ENCODE peak calls at places on chromosome 12, in eight cellular contexts. One of them, this sample, is unnamed.

GRCh38 chr12:79983969-79984629 is 49.2 kb upstream of the PPP1R12A start:
- DNase-seq in T-helper 2 cell: no peak
- DNase-seq in CD4-positive, alpha-beta T cell: no peak
- DNase-seq in cortex of kidney: no peak
- DNase-seq in natural killer cell: no peak
- DNase-seq in activated CD4-positive, alpha-beta T cell treated with anti-CD3 and anti-CD28 coated beads, Interleukin-2, amount 50 U/mL, for 1 hour: no peak
- DNase-seq in HS-5: peak
- DNase-seq in PC-3: peak
- DNase-seq in this sample: no peak

GRCh38 chr12:1355396-1355795 is 239.0 kb downstream of the FBXL14 start:
- DNase-seq in T-helper 2 cell: no peak
- DNase-seq in natural killer cell: no peak
- DNase-seq in CD4-positive, alpha-beta T cell: no peak
- DNase-seq in cortex of kidney: no peak
- DNase-seq in PC-3: no peak
- DNase-seq in activated CD4-positive, alpha-beta T cell treated with anti-CD3 and anti-CD28 coated beads, Interleukin-2, amount 50 U/mL, for 1 hour: no peak
- DNase-seq in HS-5: no peak
- DNase-seq in this sample: no peak

GRCh38 chr12:124093297-124093696 is 120.3 kb downstream of the ZNF664 start:
- DNase-seq in HS-5: no peak
- DNase-seq in activated CD4-positive, alpha-beta T cell treated with anti-CD3 and anti-CD28 coated beads, Interleukin-2, amount 50 U/mL, for 1 hour: no peak
- DNase-seq in CD4-positive, alpha-beta T cell: no peak
- DNase-seq in T-helper 2 cell: no peak
- DNase-seq in cortex of kidney: no peak
- DNase-seq in PC-3: no peak
- DNase-seq in natural killer cell: no peak
- DNase-seq in this sample: no peak

GRCh38 chr12:102374190-102374589 is 106.2 kb downstream of the IGF1 start:
- DNase-seq in CD4-positive, alpha-beta T cell: no peak
- DNase-seq in HS-5: no peak
- DNase-seq in PC-3: no peak
- DNase-seq in activated CD4-positive, alpha-beta T cell treated with anti-CD3 and anti-CD28 coated beads, Interleukin-2, amount 50 U/mL, for 1 hour: no peak
- DNase-seq in T-helper 2 cell: no peak
- DNase-seq in natural killer cell: no peak
- DNase-seq in cortex of kidney: no peak
- DNase-seq in this sample: no peak

GRCh38 chr12:95169368-95169767 is 47.9 kb downstream of the FGD6 start:
- DNase-seq in cortex of kidney: no peak
- DNase-seq in PC-3: peak
- DNase-seq in T-helper 2 cell: no peak
- DNase-seq in natural killer cell: no peak
- DNase-seq in activated CD4-positive, alpha-beta T cell treated with anti-CD3 and anti-CD28 coated beads, Interleukin-2, amount 50 U/mL, for 1 hour: no peak
- DNase-seq in CD4-positive, alpha-beta T cell: no peak
- DNase-seq in HS-5: peak
- DNase-seq in this sample: no peak

GRCh38 chr12:25208554-25208953 is 13.5 kb downstream of the ETFRF1 start:
- DNase-seq in natural killer cell: no peak
- DNase-seq in PC-3: no peak
- DNase-seq in CD4-positive, alpha-beta T cell: no peak
- DNase-seq in HS-5: no peak
- DNase-seq in cortex of kidney: no peak
- DNase-seq in activated CD4-positive, alpha-beta T cell treated with anti-CD3 and anti-CD28 coated beads, Interleukin-2, amount 50 U/mL, for 1 hour: no peak
- DNase-seq in T-helper 2 cell: no peak
- DNase-seq in this sample: no peak

GRCh38 chr12:76636141-76636692 is 76.6 kb upstream of the OSBPL8 start:
- DNase-seq in CD4-positive, alpha-beta T cell: no peak
- DNase-seq in activated CD4-positive, alpha-beta T cell treated with anti-CD3 and anti-CD28 coated beads, Interleukin-2, amount 50 U/mL, for 1 hour: no peak
- DNase-seq in HS-5: no peak
- DNase-seq in T-helper 2 cell: no peak
- DNase-seq in cortex of kidney: no peak
- DNase-seq in PC-3: peak
- DNase-seq in natural killer cell: no peak
- DNase-seq in this sample: no peak

GRCh38 chr12:71731439-71732356 is 23.0 kb upstream of the RAB21 start:
- DNase-seq in cortex of kidney: no peak
- DNase-seq in CD4-positive, alpha-beta T cell: no peak
- DNase-seq in HS-5: peak
- DNase-seq in T-helper 2 cell: no peak
- DNase-seq in natural killer cell: no peak
- DNase-seq in activated CD4-positive, alpha-beta T cell treated with anti-CD3 and anti-CD28 coated beads, Interleukin-2, amount 50 U/mL, for 1 hour: no peak
- DNase-seq in PC-3: peak
- DNase-seq in this sample: no peak

GRCh38 chr12:126069549-126070165 is 1004.4 kb downstream of the AACS start:
- DNase-seq in cortex of kidney: no peak
- DNase-seq in T-helper 2 cell: peak
- DNase-seq in HS-5: peak
- DNase-seq in CD4-positive, alpha-beta T cell: no peak
- DNase-seq in PC-3: peak
- DNase-seq in natural killer cell: no peak
- DNase-seq in activated CD4-positive, alpha-beta T cell treated with anti-CD3 and anti-CD28 coated beads, Interleukin-2, amount 50 U/mL, for 1 hour: peak
- DNase-seq in this sample: no peak

GRCh38 chr12:56718636-56719035 is 6.5 kb downstream of the NACA start:
- DNase-seq in natural killer cell: no peak
- DNase-seq in activated CD4-positive, alpha-beta T cell treated with anti-CD3 and anti-CD28 coated beads, Interleukin-2, amount 50 U/mL, for 1 hour: no peak
- DNase-seq in cortex of kidney: no peak
- DNase-seq in HS-5: no peak
- DNase-seq in CD4-positive, alpha-beta T cell: no peak
- DNase-seq in T-helper 2 cell: no peak
- DNase-seq in PC-3: no peak
- DNase-seq in this sample: no peak

GRCh38 chr12:20128926-20129325 is 239.4 kb upstream of the PDE3A start:
- DNase-seq in cortex of kidney: no peak
- DNase-seq in CD4-positive, alpha-beta T cell: no peak
- DNase-seq in HS-5: no peak
- DNase-seq in PC-3: peak
- DNase-seq in T-helper 2 cell: no peak
- DNase-seq in natural killer cell: no peak
- DNase-seq in activated CD4-positive, alpha-beta T cell treated with anti-CD3 and anti-CD28 coated beads, Interleukin-2, amount 50 U/mL, for 1 hour: no peak
- DNase-seq in this sample: no peak

GRCh38 chr12:40749863-40750262 is 57.6 kb downstream of the CNTN1 start:
- DNase-seq in CD4-positive, alpha-beta T cell: no peak
- DNase-seq in natural killer cell: no peak
- DNase-seq in T-helper 2 cell: no peak
- DNase-seq in activated CD4-positive, alpha-beta T cell treated with anti-CD3 and anti-CD28 coated beads, Interleukin-2, amount 50 U/mL, for 1 hour: no peak
- DNase-seq in cortex of kidney: no peak
- DNase-seq in PC-3: no peak
- DNase-seq in HS-5: no peak
- DNase-seq in this sample: no peak

GRCh38 chr12:38887770-38888169 is 17.6 kb downstream of the CPNE8 start:
- DNase-seq in CD4-positive, alpha-beta T cell: no peak
- DNase-seq in cortex of kidney: no peak
- DNase-seq in HS-5: no peak
- DNase-seq in PC-3: no peak
- DNase-seq in natural killer cell: no peak
- DNase-seq in T-helper 2 cell: no peak
- DNase-seq in activated CD4-positive, alpha-beta T cell treated with anti-CD3 and anti-CD28 coated beads, Interleukin-2, amount 50 U/mL, for 1 hour: no peak
- DNase-seq in this sample: no peak

GRCh38 chr12:2163172-2163927 is 110.6 kb downstream of the CACNA1C start:
- DNase-seq in activated CD4-positive, alpha-beta T cell treated with anti-CD3 and anti-CD28 coated beads, Interleukin-2, amount 50 U/mL, for 1 hour: no peak
- DNase-seq in HS-5: peak
- DNase-seq in natural killer cell: no peak
- DNase-seq in CD4-positive, alpha-beta T cell: no peak
- DNase-seq in PC-3: no peak
- DNase-seq in cortex of kidney: no peak
- DNase-seq in T-helper 2 cell: no peak
- DNase-seq in this sample: no peak

GRCh38 chr12:48459259-48459658 is 13.1 kb upstream of the ANP32D start:
- DNase-seq in HS-5: no peak
- DNase-seq in natural killer cell: no peak
- DNase-seq in PC-3: no peak
- DNase-seq in T-helper 2 cell: no peak
- DNase-seq in cortex of kidney: no peak
- DNase-seq in activated CD4-positive, alpha-beta T cell treated with anti-CD3 and anti-CD28 coated beads, Interleukin-2, amount 50 U/mL, for 1 hour: no peak
- DNase-seq in CD4-positive, alpha-beta T cell: no peak
- DNase-seq in this sample: no peak

GRCh38 chr12:98514984-98515367 is 414 bp upstream of the TMPO start:
- DNase-seq in HS-5: no peak
- DNase-seq in activated CD4-positive, alpha-beta T cell treated with anti-CD3 and anti-CD28 coated beads, Interleukin-2, amount 50 U/mL, for 1 hour: no peak
- DNase-seq in PC-3: no peak
- DNase-seq in natural killer cell: no peak
- DNase-seq in T-helper 2 cell: no peak
- DNase-seq in CD4-positive, alpha-beta T cell: no peak
- DNase-seq in cortex of kidney: no peak
- DNase-seq in this sample: peak

GRCh38 chr12:115750340-115750739 is 527.2 kb downstream of the MED13L start:
- DNase-seq in HS-5: no peak
- DNase-seq in CD4-positive, alpha-beta T cell: no peak
- DNase-seq in natural killer cell: no peak
- DNase-seq in activated CD4-positive, alpha-beta T cell treated with anti-CD3 and anti-CD28 coated beads, Interleukin-2, amount 50 U/mL, for 1 hour: no peak
- DNase-seq in PC-3: no peak
- DNase-seq in T-helper 2 cell: no peak
- DNase-seq in cortex of kidney: no peak
- DNase-seq in this sample: no peak

GRCh38 chr12:116210131-116210530 is 67.4 kb downstream of the MED13L start:
- DNase-seq in cortex of kidney: no peak
- DNase-seq in T-helper 2 cell: no peak
- DNase-seq in HS-5: no peak
- DNase-seq in PC-3: no peak
- DNase-seq in activated CD4-positive, alpha-beta T cell treated with anti-CD3 and anti-CD28 coated beads, Interleukin-2, amount 50 U/mL, for 1 hour: no peak
- DNase-seq in CD4-positive, alpha-beta T cell: no peak
- DNase-seq in natural killer cell: no peak
- DNase-seq in this sample: no peak

GRCh38 chr12:27505771-27506170 is 18.2 kb upstream of the PPFIBP1 start:
- DNase-seq in HS-5: no peak
- DNase-seq in activated CD4-positive, alpha-beta T cell treated with anti-CD3 and anti-CD28 coated beads, Interleukin-2, amount 50 U/mL, for 1 hour: no peak
- DNase-seq in CD4-positive, alpha-beta T cell: no peak
- DNase-seq in T-helper 2 cell: no peak
- DNase-seq in natural killer cell: no peak
- DNase-seq in cortex of kidney: no peak
- DNase-seq in PC-3: no peak
- DNase-seq in this sample: no peak

GRCh38 chr12:53299454-53300180 is at the start of gene MYG1:
- DNase-seq in cortex of kidney: no peak
- DNase-seq in activated CD4-positive, alpha-beta T cell treated with anti-CD3 and anti-CD28 coated beads, Interleukin-2, amount 50 U/mL, for 1 hour: peak
- DNase-seq in CD4-positive, alpha-beta T cell: peak
- DNase-seq in HS-5: no peak
- DNase-seq in natural killer cell: peak
- DNase-seq in T-helper 2 cell: peak
- DNase-seq in PC-3: peak
- DNase-seq in this sample: peak

GRCh38 chr12:46351861-46352595 is 20.5 kb downstream of the SLC38A2 start:
- DNase-seq in CD4-positive, alpha-beta T cell: no peak
- DNase-seq in natural killer cell: no peak
- DNase-seq in T-helper 2 cell: no peak
- DNase-seq in PC-3: no peak
- DNase-seq in activated CD4-positive, alpha-beta T cell treated with anti-CD3 and anti-CD28 coated beads, Interleukin-2, amount 50 U/mL, for 1 hour: no peak
- DNase-seq in HS-5: no peak
- DNase-seq in cortex of kidney: no peak
- DNase-seq in this sample: no peak

GRCh38 chr12:89731614-89732013 is 23.0 kb upstream of the ATP2B1 start:
- DNase-seq in cortex of kidney: no peak
- DNase-seq in CD4-positive, alpha-beta T cell: no peak
- DNase-seq in activated CD4-positive, alpha-beta T cell treated with anti-CD3 and anti-CD28 coated beads, Interleukin-2, amount 50 U/mL, for 1 hour: no peak
- DNase-seq in HS-5: peak
- DNase-seq in PC-3: peak
- DNase-seq in T-helper 2 cell: no peak
- DNase-seq in natural killer cell: no peak
- DNase-seq in this sample: peak

GRCh38 chr12:87801860-87802720 is 227.1 kb downstream of the C12orf50 start:
- DNase-seq in T-helper 2 cell: no peak
- DNase-seq in natural killer cell: no peak
- DNase-seq in HS-5: no peak
- DNase-seq in PC-3: peak
- DNase-seq in cortex of kidney: no peak
- DNase-seq in CD4-positive, alpha-beta T cell: no peak
- DNase-seq in activated CD4-positive, alpha-beta T cell treated with anti-CD3 and anti-CD28 coated beads, Interleukin-2, amount 50 U/mL, for 1 hour: no peak
- DNase-seq in this sample: no peak

GRCh38 chr12:68259318-68259940 is 6.0 kb upstream of the IL22 start:
- DNase-seq in activated CD4-positive, alpha-beta T cell treated with anti-CD3 and anti-CD28 coated beads, Interleukin-2, amount 50 U/mL, for 1 hour: no peak
- DNase-seq in T-helper 2 cell: no peak
- DNase-seq in HS-5: peak
- DNase-seq in CD4-positive, alpha-beta T cell: no peak
- DNase-seq in PC-3: peak
- DNase-seq in natural killer cell: no peak
- DNase-seq in cortex of kidney: no peak
- DNase-seq in this sample: no peak

GRCh38 chr12:41772478-41772877 is 372.2 kb downstream of the GXYLT1 start:
- DNase-seq in CD4-positive, alpha-beta T cell: no peak
- DNase-seq in HS-5: no peak
- DNase-seq in T-helper 2 cell: no peak
- DNase-seq in activated CD4-positive, alpha-beta T cell treated with anti-CD3 and anti-CD28 coated beads, Interleukin-2, amount 50 U/mL, for 1 hour: no peak
- DNase-seq in cortex of kidney: no peak
- DNase-seq in natural killer cell: no peak
- DNase-seq in PC-3: no peak
- DNase-seq in this sample: no peak

GRCh38 chr12:132133952-132134652 is 10.0 kb downstream of the DDX51 start:
- DNase-seq in activated CD4-positive, alpha-beta T cell treated with anti-CD3 and anti-CD28 coated beads, Interleukin-2, amount 50 U/mL, for 1 hour: no peak
- DNase-seq in natural killer cell: no peak
- DNase-seq in PC-3: no peak
- DNase-seq in HS-5: no peak
- DNase-seq in cortex of kidney: no peak
- DNase-seq in CD4-positive, alpha-beta T cell: no peak
- DNase-seq in T-helper 2 cell: no peak
- DNase-seq in this sample: no peak

GRCh38 chr12:119803391-119803791 is 73.7 kb downstream of the CIT start:
- DNase-seq in natural killer cell: no peak
- DNase-seq in PC-3: no peak
- DNase-seq in cortex of kidney: no peak
- DNase-seq in T-helper 2 cell: no peak
- DNase-seq in HS-5: no peak
- DNase-seq in CD4-positive, alpha-beta T cell: no peak
- DNase-seq in activated CD4-positive, alpha-beta T cell treated with anti-CD3 and anti-CD28 coated beads, Interleukin-2, amount 50 U/mL, for 1 hour: no peak
- DNase-seq in this sample: no peak